ENCODE peak calls at places on chromosomes 13 and 19, in four cellular contexts. L, M, T and U are unnamed samples.

GRCh38 chr19:15911599-15912237 is 13.8 kb upstream of the CYP4F2 start:
- DNase-seq in T (no peak), M (no peak), L (no peak), U (no peak)

GRCh38 chr13:23696610-23697009 is 126.4 kb downstream of the TNFRSF19 start:
- DNase-seq in M (no peak), T (no peak), L (no peak), U (no peak)

GRCh38 chr19:19900124-19900523 is 622 bp upstream of the ZNF93 start:
- DNase-seq in L (peak), T (no peak), M (no peak), U (no peak)

GRCh38 chr13:47213057-47213456 is 316.2 kb upstream of the HTR2A start:
- DNase-seq in M (no peak), T (no peak), L (no peak), U (no peak)

GRCh38 chr13:88895261-88895941 is 1224.2 kb downstream of the SLITRK5 start:
- DNase-seq in M (no peak), L (no peak), T (no peak), U (no peak)

GRCh38 chr19:29845576-29846176 is 33.9 kb downstream of the CCNE1 start:
- DNase-seq in T (peak), M (no peak), L (peak), U (no peak)

GRCh38 chr19:14375582-14376291 is 5.5 kb upstream of the ADGRE5 start:
- DNase-seq in T (no peak), L (no peak), M (peak), U (no peak)

GRCh38 chr19:2744113-2744512 is 4.3 kb upstream of the SLC39A3 start:
- DNase-seq in T (no peak), M (no peak), L (no peak), U (no peak)

GRCh38 chr19:30049226-30049625 is 107.2 kb downstream of the URI1 start:
- DNase-seq in L (no peak), T (peak), M (no peak), U (no peak)

GRCh38 chr13:112740502-112741131 is 50.8 kb downstream of the ATP11A start:
- DNase-seq in T (no peak), L (peak), M (peak), U (peak)

GRCh38 chr19:48630289-48631036 is 6.7 kb downstream of the DBP start:
- DNase-seq in L (peak), M (peak), T (no peak), U (no peak)

GRCh38 chr13:59766236-59766635 is 397.5 kb downstream of the DIAPH3 start:
- DNase-seq in M (no peak), L (no peak), T (no peak), U (no peak)

DNA sequence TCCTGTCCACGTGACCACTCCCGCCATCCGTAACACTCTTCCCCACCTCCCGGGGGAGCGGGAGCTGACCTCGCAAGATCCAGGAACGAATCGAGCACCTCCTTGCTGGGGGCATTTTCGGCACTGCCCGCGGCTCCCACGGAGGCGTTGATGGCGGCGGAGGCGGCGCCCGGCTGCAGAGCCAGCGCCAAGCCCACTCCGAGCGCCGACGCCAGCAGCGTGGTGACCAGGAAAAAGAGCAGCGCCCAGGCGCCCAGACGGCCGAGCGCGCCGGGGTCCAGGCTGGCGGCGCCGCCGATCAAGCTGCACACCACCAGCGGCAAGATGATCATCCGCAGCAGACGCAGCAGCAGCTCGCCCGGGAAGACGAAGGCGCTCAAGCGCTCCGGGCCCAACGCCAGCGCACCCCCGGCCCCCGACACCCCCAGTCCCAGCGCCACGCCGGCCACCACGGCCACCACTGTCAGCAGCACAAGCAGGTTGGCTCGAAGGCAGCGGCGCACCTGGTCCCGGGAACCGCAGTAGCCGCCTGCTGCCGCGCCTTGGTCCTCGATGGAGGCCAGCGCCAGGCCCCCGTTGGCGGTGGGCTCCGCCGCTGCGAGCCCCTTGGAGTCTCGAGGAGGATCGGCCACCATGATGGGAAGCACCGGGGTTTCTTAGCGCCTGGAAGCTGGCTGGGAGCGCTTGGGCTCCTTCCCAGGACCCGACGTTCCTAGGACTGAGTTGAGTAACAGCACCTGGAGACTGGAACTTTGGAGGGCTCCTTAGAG is 878 bp downstream of the SLC1A5 start:
- DNase-seq in M (peak), L (peak), T (peak), U (no peak)
- H3K4me3 ChIP-seq in M (peak), L (peak), T (peak), U (peak)

GRCh38 chr19:18321729-18322091 is 1.2 kb downstream of the LSM4 start:
- DNase-seq in L (no peak), M (no peak), T (no peak), U (no peak)
- H3K4me3 ChIP-seq in L (peak), M (peak), T (peak), U (peak)

DNA sequence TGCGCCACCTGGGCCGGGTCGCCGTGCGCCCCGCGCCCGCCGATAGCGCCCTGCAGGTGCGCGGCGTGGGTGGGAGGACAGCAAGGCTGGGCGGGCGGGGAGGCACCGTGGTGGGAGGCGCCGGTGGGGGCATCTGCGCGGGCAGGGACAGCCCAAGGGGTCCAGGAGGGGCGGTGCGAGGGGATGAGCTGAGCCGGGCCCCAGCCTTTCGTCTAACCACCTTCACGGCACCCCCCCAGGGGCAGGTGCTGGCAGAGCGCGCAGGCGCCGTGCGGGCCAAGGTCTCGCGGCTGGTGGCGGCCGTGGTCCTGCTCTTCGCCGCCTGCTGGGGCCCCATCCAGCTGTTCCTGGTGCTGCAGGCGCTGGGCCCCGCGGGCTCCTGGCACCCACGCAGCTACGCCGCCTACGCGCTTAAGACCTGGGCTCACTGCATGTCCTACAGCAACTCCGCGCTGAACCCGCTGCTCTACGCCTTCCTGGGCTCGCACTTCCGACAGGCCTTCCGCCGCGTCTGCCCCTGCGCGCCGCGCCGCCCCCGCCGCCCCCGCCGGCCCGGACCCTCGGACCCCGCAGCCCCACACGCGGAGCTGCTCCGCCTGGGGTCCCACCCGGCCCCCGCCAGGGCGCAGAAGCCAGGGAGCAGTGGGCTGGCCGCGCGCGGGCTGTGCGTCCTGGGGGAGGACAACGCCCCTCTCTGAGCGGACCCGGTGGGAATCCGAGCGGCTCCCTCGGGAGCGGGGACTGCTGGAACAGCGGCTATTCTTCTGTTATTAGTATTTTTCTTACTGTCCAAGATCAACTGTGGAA is 3.1 kb downstream of the KISS1R start:
- DNase-seq in L (no peak), M (no peak), T (no peak), U (no peak)
- H3K4me3 ChIP-seq in L (peak), M (peak), T (no peak), U (no peak)

GRCh38 chr13:80263745-80264513 is 77.0 kb downstream of the SPRY2 start:
- DNase-seq in L (no peak), T (no peak), M (no peak), U (no peak)

GRCh38 chr13:80262051-80262695 is 78.8 kb downstream of the SPRY2 start:
- DNase-seq in L (peak), T (no peak), M (no peak), U (no peak)

GRCh38 chr13:80256352-80256932 is 84.5 kb downstream of the SPRY2 start:
- DNase-seq in M (no peak), T (no peak), L (no peak), U (no peak)

GRCh38 chr13:80255946-80256345 is 85.0 kb downstream of the SPRY2 start:
- DNase-seq in L (no peak), M (no peak), T (no peak), U (no peak)

GRCh38 chr13:80259159-80259558 is 81.8 kb downstream of the SPRY2 start:
- DNase-seq in M (no peak), T (no peak), L (no peak), U (no peak)
- H3K4me3 ChIP-seq in M (no peak), T (no peak), L (no peak), U (no peak)

DNA sequence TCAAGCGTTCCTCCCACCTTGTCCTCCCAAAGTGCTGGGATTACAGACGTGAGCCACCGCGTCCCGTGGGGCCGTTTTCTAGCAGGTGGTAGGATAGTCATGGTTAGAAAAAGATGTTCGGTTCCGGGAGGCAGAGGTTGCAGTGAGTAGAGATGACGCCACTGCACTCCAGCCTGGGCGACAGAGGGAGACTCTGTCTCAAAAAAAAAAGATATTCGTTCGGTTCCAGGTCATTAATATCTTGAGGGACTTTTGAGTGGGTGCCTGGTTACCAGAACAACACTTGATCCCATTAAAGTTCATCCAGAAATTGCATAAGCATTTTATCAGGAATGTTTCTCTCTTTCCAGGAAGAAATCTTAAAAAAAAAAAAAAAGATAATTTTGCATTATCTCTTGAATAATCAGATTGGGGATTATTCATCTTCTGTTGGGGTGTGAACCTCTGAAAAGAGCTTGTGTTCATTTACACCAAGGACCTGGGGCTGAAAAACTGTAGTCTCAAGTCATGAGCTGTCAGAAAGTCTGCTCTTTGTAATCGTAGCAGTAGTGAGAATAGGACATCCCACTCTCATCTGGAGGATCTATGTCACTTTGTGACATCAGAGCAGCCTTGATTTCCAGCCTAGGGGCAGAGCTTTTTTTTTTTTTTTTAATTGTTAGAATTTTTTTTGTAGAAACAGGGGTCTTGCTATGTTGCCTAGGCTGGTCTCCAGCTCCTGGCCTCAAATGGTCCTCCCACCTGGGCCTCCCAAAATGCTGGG is 1.0 kb upstream of the ETHE1 start:
- DNase-seq in M (peak), T (no peak), L (no peak), U (no peak)
- H3K4me3 ChIP-seq in M (peak), T (no peak), L (no peak), U (peak)